ENCODE peak calls at places on chromosomes 3 and 15, in four cellular contexts. I is HepG2, T is A549, M is H1. Y is an unnamed sample.

GRCh38 chr15:81910997-81911396 is 134.8 kb downstream of the MEX3B start:
- DNase-seq in I (no peak), T (no peak), M (no peak), Y (no peak)

GRCh38 chr15:90539789-90540188 is 10.1 kb downstream of the CRTC3 start:
- DNase-seq in I (no peak), T (no peak), M (no peak), Y (no peak)

GRCh38 chr3:124360626-124361025 is 368.7 kb upstream of the ROPN1 start:
- DNase-seq in I (no peak), T (no peak), M (peak; percentile 34), Y (no peak)

GRCh38 chr15:41417418-41417811 is 520 bp downstream of the RTF1 start:
- DNase-seq in I (no peak), T (peak; percentile 16), M (no peak), Y (peak; percentile 59)

GRCh38 chr15:34655198-34655770 is 71.8 kb upstream of the GOLGA8B start:
- DNase-seq in I (no peak), T (no peak), M (no peak), Y (peak; percentile 77)

GRCh38 chr3:61060421-61060861 is 190.8 kb downstream of the FHIT start:
- DNase-seq in I (peak; percentile 44), T (no peak), M (no peak), Y (peak; percentile 6)

GRCh38 chr15:85591622-85592021 is 203.1 kb downstream of the KLHL25 start:
- DNase-seq in I (no peak), T (no peak), M (no peak), Y (no peak)

GRCh38 chr15:88911766-88912118 is 1.4 kb downstream of the MFGE8 start:
- DNase-seq in I (no peak), T (peak; percentile 53), M (no peak), Y (peak; percentile 58)

GRCh38 chr15:69359724-69360123 is 54.4 kb upstream of the KIF23 start:
- DNase-seq in I (no peak), T (peak; percentile 26), M (no peak), Y (no peak)

GRCh38 chr3:140342668-140343067 is 335.2 kb upstream of the TRIM42 start:
- DNase-seq in I (no peak), T (no peak), M (no peak), Y (no peak)

GRCh38 chr15:88878720-88879184 is 16.6 kb downstream of the HAPLN3 start:
- DNase-seq in I (peak; percentile 37), T (peak; percentile 68), M (no peak), Y (peak; percentile 74)

GRCh38 chr15:23422946-23423708 is 23.9 kb downstream of the GOLGA6L2 start:
- DNase-seq in I (peak; percentile 78), T (peak; percentile 69), M (no peak), Y (no peak)

GRCh38 chr15:23416349-23417276 is 30.4 kb downstream of the GOLGA6L2 start:
- DNase-seq in I (no peak), T (no peak), M (no peak), Y (peak; percentile 47)

GRCh38 chr15:23424111-23424904 is 22.7 kb downstream of the GOLGA6L2 start:
- DNase-seq in I (no peak), T (no peak), M (no peak), Y (no peak)

GRCh38 chr15:23422099-23422945 is 24.7 kb downstream of the GOLGA6L2 start:
- DNase-seq in I (no peak), T (peak; percentile 29), M (no peak), Y (no peak)

GRCh38 chr15:23420806-23421575 is 26.1 kb downstream of the GOLGA6L2 start:
- DNase-seq in I (no peak), T (no peak), M (no peak), Y (no peak)
- H3K27ac ChIP-seq in I (no peak overlapping the region), T (peak overlapping the region; percentile 79), M (no peak overlapping the region), Y (no peak overlapping the region)

GRCh38 chr3:19644405-19644804 is 289.6 kb downstream of the EFHB start:
- DNase-seq in I (no peak), T (no peak), M (no peak), Y (no peak)
- TF ChIP-seq PHF8 in I (no peak), T (no peak), M (no peak), Y (no peak)

GRCh38 chr15:31471731-31472430 is 145.2 kb downstream of the KLF13 start:
- DNase-seq in I (no peak), T (no peak), M (no peak), Y (no peak)

GRCh38 chr15:31474059-31474868 is 147.6 kb downstream of the KLF13 start:
- DNase-seq in I (no peak), T (no peak), M (no peak), Y (no peak)

GRCh38 chr15:31470756-31471155 is 144.1 kb downstream of the KLF13 start:
- DNase-seq in I (no peak), T (no peak), M (no peak), Y (no peak)

GRCh38 chr15:31472636-31473383 is 146.2 kb downstream of the KLF13 start:
- DNase-seq in I (no peak), T (no peak), M (no peak), Y (no peak)

GRCh38 chr15:31473384-31474058 is 146.9 kb downstream of the KLF13 start:
- DNase-seq in I (no peak), T (no peak), M (no peak), Y (no peak)
- TF ChIP-seq CHD2 in I (no peak), T (no peak), M (no peak), Y (no peak)

GRCh38 chr3:7788881-7789280 is 712.7 kb upstream of the LMCD1 start:
- DNase-seq in I (no peak), T (no peak), M (no peak), Y (no peak)

GRCh38 chr3:7789324-7789723 is 712.3 kb upstream of the LMCD1 start:
- DNase-seq in I (no peak), T (no peak), M (no peak), Y (no peak)

GRCh38 chr3:7793786-7794185 is 707.8 kb upstream of the LMCD1 start:
- DNase-seq in I (no peak), T (no peak), M (no peak), Y (no peak)

DNA sequence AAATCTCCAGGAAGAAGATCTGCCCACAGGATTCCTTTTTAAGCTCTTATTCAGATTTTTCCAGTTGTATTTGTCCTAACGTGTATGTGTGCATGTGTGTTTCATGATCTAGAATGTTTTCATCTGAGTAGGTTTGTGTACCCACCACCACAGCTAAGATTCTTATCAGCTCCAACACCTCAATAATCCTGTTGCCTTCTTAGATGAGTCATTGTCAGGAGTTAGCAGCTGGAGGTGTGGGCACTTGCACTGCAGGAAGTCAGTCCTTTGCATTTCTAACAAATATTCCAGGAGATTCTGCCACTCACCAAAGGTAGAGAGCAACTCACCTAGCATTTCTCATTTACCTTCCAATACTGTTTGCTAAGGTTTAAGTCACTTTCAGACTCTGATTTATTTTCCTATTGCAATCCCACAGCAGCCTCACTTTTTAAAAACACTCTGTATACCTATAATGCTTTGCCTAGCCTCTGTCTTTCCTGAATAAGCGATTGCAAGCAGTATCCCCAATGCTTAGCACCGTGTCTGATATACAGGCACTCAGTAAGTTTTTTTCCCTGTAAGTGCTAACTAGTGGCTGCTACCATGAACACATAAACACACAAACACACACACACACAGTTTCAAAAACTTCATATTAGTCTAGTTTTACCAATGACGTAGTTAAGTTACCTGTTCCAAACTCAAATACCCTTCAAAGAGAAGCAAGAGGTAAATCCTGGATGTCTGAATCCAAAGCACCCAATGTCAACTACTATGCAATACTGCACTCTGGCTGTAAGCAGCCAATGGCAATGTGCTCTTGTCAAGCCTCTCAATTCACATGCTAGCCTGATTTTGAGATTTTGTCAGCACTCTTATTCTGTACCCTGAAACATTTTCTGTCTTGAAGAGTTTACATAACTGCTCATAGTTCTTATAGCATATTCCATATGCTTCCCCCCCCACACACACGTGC is 713.5 kb upstream of the LMCD1 start:
- DNase-seq in I (no peak), T (no peak), M (no peak), Y (no peak)
- H3K27ac ChIP-seq in I (no peak overlapping the region), T (no peak overlapping the region), M (peak overlapping the region; percentile 27), Y (no peak overlapping the region)

GRCh38 chr3:23075478-23075877 is 127.6 kb upstream of the UBE2E2 start:
- DNase-seq in I (no peak), T (no peak), M (no peak), Y (no peak)

GRCh38 chr3:23071306-23071705 is 131.8 kb upstream of the UBE2E2 start:
- DNase-seq in I (no peak), T (no peak), M (no peak), Y (no peak)

GRCh38 chr3:23071758-23072157 is 131.4 kb upstream of the UBE2E2 start:
- DNase-seq in I (no peak), T (no peak), M (no peak), Y (no peak)

GRCh38 chr3:23072672-23073071 is 130.5 kb upstream of the UBE2E2 start:
- DNase-seq in I (no peak), T (no peak), M (no peak), Y (no peak)

GRCh38 chr3:23073721-23074300 is 129.3 kb upstream of the UBE2E2 start:
- DNase-seq in I (no peak), T (no peak), M (no peak), Y (no peak)
- TF ChIP-seq PHF8 in I (no peak), T (no peak), M (no peak), Y (no peak)

GRCh38 chr3:187773963-187774789 is 28.9 kb upstream of the BCL6 start:
- DNase-seq in I (no peak), T (no peak), M (no peak), Y (no peak)
- TF ChIP-seq CHD2 in I (no peak), T (no peak), M (no peak), Y (no peak)

GRCh38 chr3:50112462-50112861 is 23.7 kb downstream of the RBM5 start:
- DNase-seq in I (no peak), T (peak; percentile 42), M (no peak), Y (no peak)

GRCh38 chr3:50117120-50117519 is 28.4 kb downstream of the RBM5 start:
- DNase-seq in I (no peak), T (no peak), M (no peak), Y (no peak)

GRCh38 chr3:50111757-50112156 is 23.0 kb downstream of the RBM5 start:
- DNase-seq in I (no peak), T (no peak), M (no peak), Y (no peak)
- H3K27ac ChIP-seq in I (no peak overlapping the region), T (no peak overlapping the region), M (no peak overlapping the region), Y (no peak overlapping the region)

GRCh38 chr3:133742351-133743091 is 3.7 kb upstream of the TF start:
- DNase-seq in I (peak; percentile 97), T (peak; percentile 80), M (no peak), Y (no peak)
- TF ChIP-seq PHF8 in I (peak; percentile 49), T (no peak), M (no peak), Y (no peak)

Y was measured in K562.